ENCODE peak calls at places on chromosomes 12 and 14, in five cellular contexts. R is right lobe of liver, B is pancreas, Y is neural progenitor cell, A is colonic mucosa. X is an unnamed sample.
A peak's percentile ranks its signal among the peaks of the same experiment; 100 is the strongest.

GRCh38 chr12:26150737-26151450 is 26.1 kb upstream of the BHLHE41 start:
- DNase-seq in R (no peak), B (no peak), A (no peak), Y (no peak), X (no peak)

GRCh38 chr12:88227871-88228270 is 85.8 kb downstream of the TMTC3 start:
- DNase-seq in Y (no peak), B (no peak), A (no peak), R (no peak), X (no peak)

GRCh38 chr14:44912041-44912869 is 49.5 kb downstream of the KLHL28 start:
- DNase-seq in B (no peak), A (no peak), Y (no peak), R (no peak), X (no peak)

GRCh38 chr14:21081521-21082184 is 11.5 kb downstream of the ARHGEF40 start:
- DNase-seq in B (no peak), Y (no peak), R (no peak), A (no peak), X (no peak)

GRCh38 chr12:57272337-57273151 is 21.6 kb upstream of the STAC3 start:
- DNase-seq in B (no peak), Y (no peak), A (no peak), R (no peak), X (no peak)

GRCh38 chr12:117360551-117361311 is 695 bp downstream of the NOS1 start:
- DNase-seq in R (no peak), B (no peak), Y (peak; percentile 60), A (no peak), X (no peak)

GRCh38 chr12:74393265-74393664 is 144.4 kb upstream of the ATXN7L3B start:
- DNase-seq in B (no peak), Y (no peak), A (no peak), R (no peak), X (no peak)

GRCh38 chr12:63787306-63787705 is 7.6 kb downstream of the RXYLT1 start:
- DNase-seq in B (no peak), A (no peak), R (no peak), Y (no peak), X (no peak)

GRCh38 chr12:104498211-104498801 is 41.6 kb downstream of the CHST11 start:
- DNase-seq in B (no peak), A (no peak), R (no peak), Y (no peak), X (no peak)

GRCh38 chr14:23568600-23569310 is 1.2 kb upstream of the AP1G2 start:
- DNase-seq in A (no peak), Y (peak; percentile 65), B (no peak), R (no peak), X (no peak)

GRCh38 chr12:34348064-34348463 is 325.8 kb downstream of the ALG10 start:
- DNase-seq in Y (no peak), B (no peak), R (no peak), A (no peak), X (no peak)
- H3K9me3 ChIP-seq in Y (no peaks in the 10 kb centered on the region), B (no peaks in the 10 kb centered on the region), R (no peaks in the 10 kb centered on the region), A (no peaks in the 10 kb centered on the region), X (peaks cover 30% of the 10 kb centered on the region)

DNA sequence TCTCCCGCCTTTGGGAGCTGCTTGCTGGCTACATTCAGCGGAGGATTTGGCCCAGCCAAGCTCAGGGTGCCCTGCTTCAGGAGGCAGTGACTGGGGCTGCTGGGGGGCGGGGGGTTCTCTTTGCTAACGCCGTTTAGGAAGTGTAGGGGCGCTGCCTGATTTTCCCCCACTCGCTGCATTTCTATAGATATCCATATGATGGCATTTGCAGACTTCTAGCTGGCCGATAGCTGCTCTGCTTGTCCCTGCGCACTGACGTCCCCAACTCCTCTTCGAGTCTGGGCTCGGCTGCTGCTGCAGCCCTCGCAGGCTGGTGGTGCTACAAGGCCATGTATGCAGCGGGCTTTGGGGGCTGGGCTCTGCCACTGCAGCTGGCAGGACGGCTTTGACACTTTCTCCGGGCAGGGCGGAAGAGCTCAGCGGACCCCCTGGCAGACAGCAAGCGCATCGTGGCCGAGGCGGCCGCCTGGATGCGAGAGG is 3.1 kb downstream of the LRFN5 start:
- DNase-seq in A (peak; percentile 21), Y (peak; percentile 85), B (no peak), R (peak; percentile 39), X (no peak)
- TF ChIP-seq CTCF in A (no peak), Y (peak; percentile 54), B (no peak), R (no peak), X (no peak)

GRCh38 chr12:82942963-82943362 is 256.3 kb downstream of the TMTC2 start:
- DNase-seq in A (no peak), Y (peak; percentile 36), B (no peak), R (no peak), X (no peak)
- H3K9me3 ChIP-seq in A (no peaks in the 10 kb centered on the region), Y (no peaks in the 10 kb centered on the region), B (no peaks in the 10 kb centered on the region), R (no peaks in the 10 kb centered on the region), X (no peaks in the 10 kb centered on the region)

GRCh38 chr12:67025543-67026114 is 243.5 kb upstream of the CAND1 start:
- DNase-seq in A (peak; percentile 40), B (no peak), R (no peak), Y (peak; percentile 59), X (peak; percentile 49)
- TF ChIP-seq CTCF in A (peak; percentile 63), B (peak; percentile 24), R (peak; percentile 58), Y (peak; percentile 79), X (peak; percentile 83)

GRCh38 chr12:17296882-17297281 is 690.9 kb upstream of the LMO3 start:
- DNase-seq in Y (no peak), A (no peak), B (no peak), R (no peak), X (no peak)

GRCh38 chr12:17304503-17305347 is 698.8 kb upstream of the LMO3 start:
- DNase-seq in A (no peak), R (no peak), B (no peak), Y (no peak), X (no peak)

GRCh38 chr12:17302001-17302400 is 696.0 kb upstream of the LMO3 start:
- DNase-seq in Y (no peak), B (no peak), R (no peak), A (no peak), X (no peak)

DNA sequence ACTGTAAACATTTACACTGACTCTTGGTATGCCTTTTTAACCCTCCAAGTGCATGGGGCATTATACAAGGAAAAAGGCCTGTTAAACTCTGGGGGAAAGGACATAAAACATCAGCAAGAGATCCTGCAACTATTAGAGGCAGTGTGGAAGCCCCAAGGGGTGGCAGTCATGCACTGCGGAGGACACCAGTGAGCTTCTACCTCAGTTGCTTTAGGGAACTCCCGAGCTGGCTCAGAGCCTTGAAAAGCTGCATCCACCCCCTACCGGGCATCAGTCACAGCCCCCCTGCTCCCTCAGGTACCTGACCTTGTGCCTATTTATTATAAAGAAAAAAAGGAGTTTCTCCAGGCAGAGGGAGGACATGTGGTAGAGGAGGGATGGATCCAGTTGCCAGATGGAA is 695.6 kb upstream of the LMO3 start:
- DNase-seq in R (no peak), Y (peak; percentile 6), A (no peak), B (no peak), X (no peak)
- H3K9me3 ChIP-seq in R (no peaks in the 10 kb centered on the region), Y (no peaks in the 10 kb centered on the region), A (no peaks in the 10 kb centered on the region), B (no peaks in the 10 kb centered on the region), X (no peaks in the 10 kb centered on the region)

DNA sequence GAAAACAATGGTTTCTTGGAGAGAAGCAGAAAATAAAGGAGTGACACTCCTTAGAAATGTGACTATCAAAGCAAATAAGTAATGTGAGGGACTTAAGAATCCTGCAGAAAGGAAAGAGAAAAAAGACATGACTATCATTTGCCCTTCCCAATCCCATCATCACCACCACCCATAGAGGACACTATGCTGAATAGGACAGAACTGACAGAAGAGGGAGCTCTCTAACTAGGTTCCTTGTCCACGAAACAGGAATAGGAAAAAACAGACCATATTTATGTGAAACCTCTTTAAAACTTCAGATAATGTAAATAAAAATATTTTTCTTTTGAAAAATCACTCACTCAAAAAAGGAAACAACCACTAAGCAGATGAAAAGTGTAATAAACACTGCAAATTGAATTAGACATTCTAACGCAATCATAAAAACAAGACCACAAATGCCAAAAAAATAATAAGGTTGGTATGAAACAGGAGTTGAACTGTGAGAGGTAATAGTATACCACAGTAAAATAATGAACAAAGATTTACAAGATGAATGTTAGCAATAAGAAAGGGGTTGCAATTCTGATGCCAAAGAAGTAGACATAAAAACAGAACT is 24.1 kb downstream of the KLRD1 start:
- DNase-seq in R (no peak), B (no peak), Y (peak; percentile 72), A (no peak), X (no peak)
- TF ChIP-seq CTCF in R (peak; percentile 75), B (no peak), Y (peak; percentile 79), A (peak; percentile 38), X (peak; percentile 63)

GRCh38 chr14:81784084-81784483 is 250.4 kb upstream of the SEL1L start:
- DNase-seq in B (no peak), Y (no peak), R (no peak), A (no peak), X (no peak)
- H3K9me3 ChIP-seq in B (no peaks in the 10 kb centered on the region), Y (no peaks in the 10 kb centered on the region), R (no peaks in the 10 kb centered on the region), A (no peaks in the 10 kb centered on the region), X (no peaks in the 10 kb centered on the region)

GRCh38 chr12:131020326-131020725 is 66.6 kb downstream of the ADGRD1 start:
- DNase-seq in Y (no peak), R (no peak), A (no peak), B (no peak), X (no peak)
- TF ChIP-seq CTCF in Y (no peak), R (no peak), A (no peak), B (no peak), X (no peak)

X was measured in CD4-positive, alpha-beta T cell.